ENCODE peak calls at places on chromosomes 6 and 20, in five cellular contexts. One of them, this sample, is unnamed.

GRCh38 chr20:53550590-53551187 is 43.0 kb downstream of the ZNF217 start:
- DNase-seq in fibroblast of pulmonary artery: peak
- DNase-seq in cardiac muscle cell: peak
- DNase-seq in left lung: no peak
- DNase-seq in natural killer cell: no peak
- DNase-seq in this sample: no peak

GRCh38 chr6:168255283-168255881 is 64.2 kb downstream of the DACT2 start:
- DNase-seq in natural killer cell: no peak
- DNase-seq in cardiac muscle cell: no peak
- DNase-seq in fibroblast of pulmonary artery: no peak
- DNase-seq in left lung: no peak
- DNase-seq in this sample: no peak

GRCh38 chr20:6863355-6863754 is 95.9 kb downstream of the BMP2 start:
- DNase-seq in fibroblast of pulmonary artery: no peak
- DNase-seq in cardiac muscle cell: no peak
- DNase-seq in natural killer cell: no peak
- DNase-seq in left lung: no peak
- DNase-seq in this sample: no peak

GRCh38 chr20:39823239-39823638 is 861.1 kb downstream of the DHX35 start:
- DNase-seq in natural killer cell: no peak
- DNase-seq in left lung: no peak
- DNase-seq in fibroblast of pulmonary artery: peak
- DNase-seq in cardiac muscle cell: peak
- DNase-seq in this sample: no peak

GRCh38 chr6:146598785-146599405 is at the start of gene ADGB:
- DNase-seq in left lung: peak
- DNase-seq in natural killer cell: no peak
- DNase-seq in cardiac muscle cell: peak
- DNase-seq in fibroblast of pulmonary artery: peak
- DNase-seq in this sample: peak

GRCh38 chr6:168011291-168011690 is 13.8 kb downstream of the KIF25 start:
- DNase-seq in fibroblast of pulmonary artery: no peak
- DNase-seq in left lung: no peak
- DNase-seq in natural killer cell: no peak
- DNase-seq in cardiac muscle cell: no peak
- DNase-seq in this sample: no peak

GRCh38 chr6:16769986-16770376 is 8.7 kb upstream of the ATXN1 start:
- DNase-seq in left lung: no peak
- DNase-seq in cardiac muscle cell: peak
- DNase-seq in fibroblast of pulmonary artery: peak
- DNase-seq in natural killer cell: no peak
- DNase-seq in this sample: no peak

GRCh38 chr6:135871878-135872277 is 20.4 kb downstream of the PDE7B start:
- DNase-seq in cardiac muscle cell: peak
- DNase-seq in natural killer cell: no peak
- DNase-seq in left lung: no peak
- DNase-seq in fibroblast of pulmonary artery: peak
- DNase-seq in this sample: no peak

GRCh38 chr6:161409353-161409752 is 135.5 kb upstream of the AGPAT4 start:
- DNase-seq in natural killer cell: no peak
- DNase-seq in cardiac muscle cell: no peak
- DNase-seq in fibroblast of pulmonary artery: no peak
- DNase-seq in left lung: no peak
- DNase-seq in this sample: no peak

GRCh38 chr6:168313371-168314028 is 6.1 kb downstream of the DACT2 start:
- DNase-seq in natural killer cell: no peak
- DNase-seq in fibroblast of pulmonary artery: no peak
- DNase-seq in cardiac muscle cell: no peak
- DNase-seq in left lung: no peak
- DNase-seq in this sample: no peak

GRCh38 chr20:4119854-4120209 is 104.5 kb upstream of the RNF24 start:
- DNase-seq in natural killer cell: no peak
- DNase-seq in cardiac muscle cell: peak
- DNase-seq in fibroblast of pulmonary artery: peak
- DNase-seq in left lung: no peak
- DNase-seq in this sample: no peak

GRCh38 chr6:30463651-30464618 is 25.4 kb upstream of the HLA-E start:
- DNase-seq in natural killer cell: peak
- DNase-seq in cardiac muscle cell: peak
- DNase-seq in left lung: peak
- DNase-seq in fibroblast of pulmonary artery: peak
- DNase-seq in this sample: no peak

GRCh38 chr6:106534564-106534982 is 94.7 kb downstream of the RTN4IP1 start:
- DNase-seq in fibroblast of pulmonary artery: no peak
- DNase-seq in natural killer cell: no peak
- DNase-seq in left lung: no peak
- DNase-seq in cardiac muscle cell: no peak
- DNase-seq in this sample: no peak

GRCh38 chr6:40892223-40892622 is 146.8 kb downstream of the UNC5CL start:
- DNase-seq in left lung: no peak
- DNase-seq in fibroblast of pulmonary artery: no peak
- DNase-seq in cardiac muscle cell: no peak
- DNase-seq in natural killer cell: no peak
- DNase-seq in this sample: no peak

GRCh38 chr6:112289039-112289566 is 34.7 kb upstream of the LAMA4 start:
- DNase-seq in fibroblast of pulmonary artery: peak
- DNase-seq in left lung: no peak
- DNase-seq in natural killer cell: no peak
- DNase-seq in cardiac muscle cell: peak
- DNase-seq in this sample: no peak

GRCh38 chr6:24721461-24722215 is 2.7 kb upstream of the C6orf62 start:
- DNase-seq in fibroblast of pulmonary artery: peak
- DNase-seq in cardiac muscle cell: no peak
- DNase-seq in natural killer cell: no peak
- DNase-seq in left lung: peak
- DNase-seq in this sample: no peak

GRCh38 chr20:62881662-62882395 is 20.2 kb upstream of the TCFL5 start:
- DNase-seq in cardiac muscle cell: no peak
- DNase-seq in natural killer cell: no peak
- DNase-seq in fibroblast of pulmonary artery: no peak
- DNase-seq in left lung: peak
- DNase-seq in this sample: no peak

GRCh38 chr20:32536861-32537656 is 48.1 kb downstream of the NOL4L start:
- DNase-seq in fibroblast of pulmonary artery: no peak
- DNase-seq in natural killer cell: peak
- DNase-seq in left lung: peak
- DNase-seq in cardiac muscle cell: no peak
- DNase-seq in this sample: no peak

GRCh38 chr6:52664991-52665686 is 5.8 kb upstream of the TMEM14A start:
- DNase-seq in cardiac muscle cell: no peak
- DNase-seq in natural killer cell: no peak
- DNase-seq in left lung: no peak
- DNase-seq in fibroblast of pulmonary artery: no peak
- DNase-seq in this sample: no peak

GRCh38 chr6:17871169-17871479 is 116.3 kb downstream of the KIF13A start:
- DNase-seq in left lung: no peak
- DNase-seq in fibroblast of pulmonary artery: no peak
- DNase-seq in natural killer cell: no peak
- DNase-seq in cardiac muscle cell: no peak
- DNase-seq in this sample: no peak

GRCh38 chr20:12808006-12808567 is 200.7 kb upstream of the SPTLC3 start:
- DNase-seq in left lung: no peak
- DNase-seq in natural killer cell: no peak
- DNase-seq in cardiac muscle cell: no peak
- DNase-seq in fibroblast of pulmonary artery: no peak
- DNase-seq in this sample: no peak

GRCh38 chr6:80289727-80290126 is 183.3 kb downstream of the BCKDHB start:
- DNase-seq in left lung: peak
- DNase-seq in cardiac muscle cell: no peak
- DNase-seq in fibroblast of pulmonary artery: no peak
- DNase-seq in natural killer cell: no peak
- DNase-seq in this sample: no peak

GRCh38 chr20:12941025-12941424 is 67.7 kb upstream of the SPTLC3 start:
- DNase-seq in left lung: no peak
- DNase-seq in natural killer cell: no peak
- DNase-seq in cardiac muscle cell: no peak
- DNase-seq in fibroblast of pulmonary artery: peak
- DNase-seq in this sample: no peak

GRCh38 chr20:36303020-36303595 is 3.0 kb upstream of the DLGAP4 start:
- DNase-seq in natural killer cell: no peak
- DNase-seq in left lung: no peak
- DNase-seq in fibroblast of pulmonary artery: no peak
- DNase-seq in cardiac muscle cell: no peak
- DNase-seq in this sample: no peak

GRCh38 chr6:157755752-157756411 is 67.2 kb upstream of the SNX9 start:
- DNase-seq in left lung: no peak
- DNase-seq in natural killer cell: no peak
- DNase-seq in cardiac muscle cell: no peak
- DNase-seq in fibroblast of pulmonary artery: no peak
- DNase-seq in this sample: no peak

GRCh38 chr20:24963672-24964517 is 14.8 kb downstream of the CST7 start:
- DNase-seq in natural killer cell: no peak
- DNase-seq in fibroblast of pulmonary artery: no peak
- DNase-seq in cardiac muscle cell: no peak
- DNase-seq in left lung: no peak
- DNase-seq in this sample: peak

GRCh38 chr6:111838749-111839484 is 34.3 kb downstream of the FYN start:
- DNase-seq in fibroblast of pulmonary artery: no peak
- DNase-seq in left lung: no peak
- DNase-seq in cardiac muscle cell: no peak
- DNase-seq in natural killer cell: no peak
- DNase-seq in this sample: no peak

GRCh38 chr20:11986954-11987353 is 69.3 kb downstream of the BTBD3 start:
- DNase-seq in left lung: no peak
- DNase-seq in natural killer cell: no peak
- DNase-seq in fibroblast of pulmonary artery: no peak
- DNase-seq in cardiac muscle cell: no peak
- DNase-seq in this sample: no peak

GRCh38 chr6:1390071-1390804 is 862 bp downstream of the FOXF2 start:
- DNase-seq in fibroblast of pulmonary artery: peak
- DNase-seq in natural killer cell: no peak
- DNase-seq in left lung: no peak
- DNase-seq in cardiac muscle cell: peak
- DNase-seq in this sample: no peak

GRCh38 chr6:130632288-130632687 is 194.9 kb upstream of the SMLR1 start:
- DNase-seq in natural killer cell: no peak
- DNase-seq in fibroblast of pulmonary artery: no peak
- DNase-seq in left lung: no peak
- DNase-seq in cardiac muscle cell: peak
- DNase-seq in this sample: no peak

GRCh38 chr6:13159295-13159694 is 169.0 kb downstream of the TBC1D7 start:
- DNase-seq in left lung: no peak
- DNase-seq in fibroblast of pulmonary artery: peak
- DNase-seq in cardiac muscle cell: peak
- DNase-seq in natural killer cell: no peak
- DNase-seq in this sample: no peak

GRCh38 chr6:43175676-43176422 is 4.8 kb downstream of the SRF start:
- DNase-seq in left lung: no peak
- DNase-seq in natural killer cell: no peak
- DNase-seq in cardiac muscle cell: no peak
- DNase-seq in fibroblast of pulmonary artery: no peak
- DNase-seq in this sample: no peak

GRCh38 chr6:43176423-43176786 is 5.3 kb downstream of the SRF start:
- DNase-seq in natural killer cell: no peak
- DNase-seq in left lung: no peak
- DNase-seq in cardiac muscle cell: no peak
- DNase-seq in fibroblast of pulmonary artery: no peak
- DNase-seq in this sample: no peak

GRCh38 chr6:43172127-43173007 is 1.3 kb downstream of the SRF start:
- DNase-seq in fibroblast of pulmonary artery: peak
- DNase-seq in natural killer cell: peak
- DNase-seq in cardiac muscle cell: peak
- DNase-seq in left lung: peak
- DNase-seq in this sample: peak

GRCh38 chr6:43173496-43174262 is 2.6 kb downstream of the SRF start:
- DNase-seq in fibroblast of pulmonary artery: no peak
- DNase-seq in cardiac muscle cell: no peak
- DNase-seq in left lung: no peak
- DNase-seq in natural killer cell: no peak
- DNase-seq in this sample: no peak

GRCh38 chr6:43174263-43175112 is 3.4 kb downstream of the SRF start:
- DNase-seq in cardiac muscle cell: peak
- DNase-seq in fibroblast of pulmonary artery: peak
- DNase-seq in natural killer cell: peak
- DNase-seq in left lung: peak
- DNase-seq in this sample: peak
- TF ChIP-seq CTCF in cardiac muscle cell: peak
- TF ChIP-seq CTCF in fibroblast of pulmonary artery: no peak
- TF ChIP-seq CTCF in natural killer cell: no peak
- TF ChIP-seq CTCF in left lung: peak
- TF ChIP-seq CTCF in this sample: peak

GRCh38 chr6:113595921-113596376 is 261.2 kb upstream of the MARCKS start:
- DNase-seq in cardiac muscle cell: peak
- DNase-seq in fibroblast of pulmonary artery: peak
- DNase-seq in left lung: no peak
- DNase-seq in natural killer cell: no peak
- DNase-seq in this sample: no peak

GRCh38 chr6:113591896-113592827 is 265.0 kb upstream of the MARCKS start:
- DNase-seq in left lung: no peak
- DNase-seq in natural killer cell: no peak
- DNase-seq in cardiac muscle cell: peak
- DNase-seq in fibroblast of pulmonary artery: peak
- DNase-seq in this sample: no peak

GRCh38 chr6:113596477-113596876 is 260.7 kb upstream of the MARCKS start:
- DNase-seq in left lung: no peak
- DNase-seq in fibroblast of pulmonary artery: no peak
- DNase-seq in natural killer cell: no peak
- DNase-seq in cardiac muscle cell: peak
- DNase-seq in this sample: no peak

GRCh38 chr6:113596907-113597583 is 260.1 kb upstream of the MARCKS start:
- DNase-seq in fibroblast of pulmonary artery: no peak
- DNase-seq in cardiac muscle cell: peak
- DNase-seq in natural killer cell: no peak
- DNase-seq in left lung: no peak
- DNase-seq in this sample: no peak

GRCh38 chr6:113594726-113595125 is 262.4 kb upstream of the MARCKS start:
- DNase-seq in natural killer cell: no peak
- DNase-seq in cardiac muscle cell: no peak
- DNase-seq in fibroblast of pulmonary artery: no peak
- DNase-seq in left lung: no peak
- DNase-seq in this sample: no peak
- TF ChIP-seq CTCF in natural killer cell: no peak
- TF ChIP-seq CTCF in cardiac muscle cell: no peak
- TF ChIP-seq CTCF in fibroblast of pulmonary artery: no peak
- TF ChIP-seq CTCF in left lung: no peak
- TF ChIP-seq CTCF in this sample: no peak

GRCh38 chr20:57998276-57998675 is 230.2 kb downstream of the ANKRD60 start:
- DNase-seq in left lung: no peak
- DNase-seq in fibroblast of pulmonary artery: no peak
- DNase-seq in cardiac muscle cell: no peak
- DNase-seq in natural killer cell: no peak
- DNase-seq in this sample: no peak
- TF ChIP-seq CTCF in left lung: no peak
- TF ChIP-seq CTCF in fibroblast of pulmonary artery: no peak
- TF ChIP-seq CTCF in cardiac muscle cell: no peak
- TF ChIP-seq CTCF in natural killer cell: no peak
- TF ChIP-seq CTCF in this sample: no peak

DNA sequence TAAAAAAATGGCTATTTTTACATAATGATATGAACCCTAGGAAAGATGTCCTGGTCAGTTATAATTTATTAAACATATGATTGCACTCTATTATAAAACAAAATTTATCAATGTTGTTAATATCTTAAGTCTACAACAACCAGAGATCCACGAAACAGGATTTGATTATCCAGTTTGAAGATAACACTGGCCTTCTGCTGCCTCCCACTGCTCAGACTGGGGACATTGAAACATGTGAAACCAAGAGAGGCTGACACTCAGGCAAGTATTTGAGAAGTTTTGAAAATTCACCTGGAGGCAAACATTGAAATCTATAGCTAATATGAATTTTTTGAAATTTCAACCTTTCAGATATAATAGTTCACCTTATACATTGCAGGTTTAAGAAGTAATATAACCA is 219.3 kb upstream of the HSF2 start:
- DNase-seq in cardiac muscle cell: peak
- DNase-seq in natural killer cell: no peak
- DNase-seq in fibroblast of pulmonary artery: no peak
- DNase-seq in left lung: no peak
- DNase-seq in this sample: no peak
- TF ChIP-seq CTCF in cardiac muscle cell: no peak
- TF ChIP-seq CTCF in natural killer cell: no peak
- TF ChIP-seq CTCF in fibroblast of pulmonary artery: no peak
- TF ChIP-seq CTCF in left lung: no peak
- TF ChIP-seq CTCF in this sample: peak

This sample was measured in type B pancreatic cell.